ENCODE peak calls at places on chromosomes 1 and 21, in four cellular contexts. O, S, G and K are unnamed samples.

GRCh38 chr1:104387716-104388508 is 638.2 kb downstream of the AMY1C start:
- DNase-seq in G (no peak), O (no peak), S (no peak), K (peak)

GRCh38 chr1:154835531-154836285 is 34.4 kb downstream of the KCNN3 start:
- DNase-seq in O (no peak), S (no peak), G (no peak), K (no peak)

GRCh38 chr1:189269011-189269410 is 1208.7 kb downstream of the BRINP3 start:
- DNase-seq in O (no peak), G (no peak), S (no peak), K (no peak)

GRCh38 chr1:224544276-224544675 is 71.8 kb upstream of the CNIH3 start:
- DNase-seq in S (no peak), O (no peak), G (no peak), K (peak)

GRCh38 chr1:32636793-32637561 is 13.4 kb downstream of the ZBTB8OS start:
- DNase-seq in O (no peak), G (no peak), S (no peak), K (no peak)

GRCh38 chr1:28157901-28158300 is 18.6 kb downstream of the PTAFR start:
- DNase-seq in S (no peak), G (no peak), O (no peak), K (no peak)

GRCh38 chr21:32826317-32827167 is 55.0 kb upstream of the PAXBP1 start:
- DNase-seq in S (peak), G (no peak), O (no peak), K (peak)

GRCh38 chr1:111976332-111976731 is 13.1 kb downstream of the KCND3 start:
- DNase-seq in G (no peak), S (no peak), O (no peak), K (no peak)

GRCh38 chr1:234978397-234979291 is 150.0 kb downstream of the TOMM20 start:
- DNase-seq in O (no peak), G (peak), S (no peak), K (no peak)

GRCh38 chr21:43203523-43204080 is 34.8 kb downstream of the CRYAA start:
- DNase-seq in S (no peak), O (no peak), G (no peak), K (no peak)

GRCh38 chr1:17104782-17105181 is 14.5 kb downstream of the PADI2 start:
- DNase-seq in O (no peak), S (no peak), G (no peak), K (no peak)

GRCh38 chr1:99725996-99726395 is 40.4 kb downstream of the FRRS1 start:
- DNase-seq in G (no peak), O (no peak), S (no peak), K (no peak)

GRCh38 chr1:151472852-151473731 is 13.8 kb upstream of the POGZ start:
- DNase-seq in O (peak), G (peak), S (peak), K (peak)

GRCh38 chr21:44930543-44930981 is 9.3 kb upstream of the SLX9 start:
- DNase-seq in O (peak), G (no peak), S (no peak), K (no peak)

GRCh38 chr21:45942011-45942546 is 39.5 kb upstream of the COL6A1 start:
- DNase-seq in G (no peak), O (no peak), S (no peak), K (no peak)

GRCh38 chr1:110380667-110381283 is 10.1 kb downstream of the SLC16A4 start:
- DNase-seq in S (no peak), O (no peak), G (no peak), K (no peak)

GRCh38 chr1:166888710-166889109 is 12.6 kb upstream of the TADA1 start:
- DNase-seq in G (no peak), S (no peak), O (no peak), K (peak)

GRCh38 chr1:203547771-203548421 is 53.9 kb downstream of the OPTC start:
- DNase-seq in O (no peak), S (no peak), G (no peak), K (no peak)

GRCh38 chr1:189678779-189679178 is 798.9 kb downstream of the BRINP3 start:
- DNase-seq in S (no peak), G (no peak), O (no peak), K (no peak)

GRCh38 chr1:109113787-109114568 is at the start of gene ELAPOR1:
- DNase-seq in S (peak), G (peak), O (peak), K (no peak)

GRCh38 chr1:85585845-85586244 is 5.3 kb downstream of the CCN1 start:
- DNase-seq in G (no peak), O (no peak), S (no peak), K (no peak)

GRCh38 chr1:198496216-198497143 is 44.0 kb downstream of the ATP6V1G3 start:
- DNase-seq in S (no peak), G (no peak), O (no peak), K (no peak)

GRCh38 chr1:60911980-60912692 is 170.2 kb upstream of the NFIA start:
- DNase-seq in G (no peak), S (no peak), O (peak), K (no peak)

GRCh38 chr1:244796719-244797406 is 38.6 kb upstream of the COX20 start:
- DNase-seq in S (peak), G (peak), O (no peak), K (no peak)

GRCh38 chr21:29299906-29300546 is 1.3 kb downstream of the BACH1 start:
- DNase-seq in S (peak), G (peak), O (peak), K (peak)

GRCh38 chr1:201848230-201848629 is 19.3 kb downstream of the IPO9 start:
- DNase-seq in G (no peak), O (no peak), S (no peak), K (no peak)

GRCh38 chr1:29333008-29333407 is 96.7 kb downstream of the PTPRU start:
- DNase-seq in G (no peak), O (no peak), S (no peak), K (no peak)

GRCh38 chr1:209601809-209602657 is 18.5 kb downstream of the CAMK1G start:
- DNase-seq in O (no peak), S (peak), G (peak), K (no peak)

GRCh38 chr1:24100945-24101737 is 10.8 kb downstream of the MYOM3 start:
- DNase-seq in G (no peak), S (no peak), O (peak), K (no peak)

GRCh38 chr1:30422251-30422650 is 301.1 kb downstream of the MATN1 start:
- DNase-seq in O (no peak), G (no peak), S (peak), K (peak)

GRCh38 chr1:32743380-32744062 is 41.0 kb upstream of the SYNC start:
- DNase-seq in G (peak), O (no peak), S (no peak), K (no peak)

GRCh38 chr1:39094685-39095084 is 68.5 kb downstream of the NDUFS5 start:
- DNase-seq in S (no peak), O (no peak), G (no peak), K (no peak)

GRCh38 chr1:22508329-22508728 is 55.0 kb upstream of the EPHA8 start:
- DNase-seq in G (no peak), O (no peak), S (no peak), K (no peak)

GRCh38 chr1:12294076-12294475 is 64.2 kb downstream of the VPS13D start:
- DNase-seq in S (no peak), O (no peak), G (no peak), K (no peak)

GRCh38 chr1:201535046-201535777 is 3.7 kb upstream of the NAV1 start:
- DNase-seq in G (no peak), S (no peak), O (no peak), K (no peak)

GRCh38 chr1:246497331-246497915 is 9.7 kb downstream of the SMYD3 start:
- DNase-seq in O (no peak), S (no peak), G (no peak), K (no peak)

GRCh38 chr1:201740086-201740541 is 88.8 kb upstream of the IPO9 start:
- DNase-seq in G (no peak), S (no peak), O (no peak), K (no peak)

GRCh38 chr1:153961421-153961820 is 1.9 kb downstream of the SLC39A1 start:
- DNase-seq in O (no peak), G (no peak), S (no peak), K (no peak)

GRCh38 chr1:56709269-56709880 is 64.3 kb downstream of the PRKAA2 start:
- DNase-seq in S (no peak), G (no peak), O (no peak), K (no peak)

GRCh38 chr1:45035631-45036301 is 23.7 kb downstream of the UROD start:
- DNase-seq in S (no peak), G (no peak), O (no peak), K (peak)

GRCh38 chr1:83086346-83086745 is 912.6 kb downstream of the TTLL7 start:
- DNase-seq in O (no peak), S (no peak), G (no peak), K (no peak)
- TF ChIP-seq POLR2A in O (no peak), S (no peak), G (no peak), K (no peak)

GRCh38 chr1:25821112-25821476 is 1.3 kb downstream of the MTFR1L start:
- DNase-seq in S (no peak), G (no peak), O (no peak), K (no peak)
- TF ChIP-seq POLR2A in S (no peak), G (no peak), O (no peak), K (no peak)

DNA sequence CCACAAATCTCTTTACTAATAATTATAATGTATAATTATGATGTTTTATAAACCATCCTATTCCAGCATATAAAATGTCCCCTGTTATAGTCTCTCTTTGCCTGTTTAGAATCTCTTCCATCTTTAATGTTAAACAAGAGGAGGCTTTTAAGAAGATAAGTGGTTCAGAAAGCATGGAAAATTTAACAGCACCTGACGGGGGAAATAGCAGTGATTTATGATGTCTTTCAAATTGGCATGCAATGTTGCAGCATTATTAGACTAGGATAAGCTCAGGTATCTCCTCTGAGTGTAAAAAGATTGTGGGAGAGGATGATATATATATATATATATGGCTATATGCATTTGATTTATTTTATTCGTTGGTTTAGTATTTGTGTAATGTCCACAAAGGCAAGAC is 24.4 kb downstream of the GIPC2 start:
- DNase-seq in S (no peak), O (no peak), G (no peak), K (no peak)
- TF ChIP-seq POLR2A in S (no peak), O (no peak), G (no peak), K (no peak)

DNA sequence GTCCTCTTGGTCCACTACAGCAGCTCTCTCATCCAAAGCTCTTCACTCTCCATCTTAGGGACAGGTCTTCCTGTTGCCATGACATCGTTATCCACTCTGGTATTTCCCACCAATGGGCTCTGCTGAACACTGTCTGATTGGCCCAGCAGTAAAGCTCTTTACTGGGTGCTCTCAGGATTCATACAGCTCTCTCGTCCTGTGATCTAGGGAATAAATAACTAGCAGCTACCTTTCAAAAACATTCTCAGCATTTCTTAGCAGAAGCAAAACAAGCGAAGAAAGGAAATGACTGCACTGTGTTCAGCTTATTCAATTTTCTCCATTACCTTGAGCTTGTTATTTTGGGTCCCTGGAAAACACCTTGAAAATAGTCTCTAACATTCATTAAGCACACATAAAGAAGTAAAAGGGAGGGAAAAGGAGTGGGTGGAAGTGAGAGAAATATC is 163.5 kb upstream of the SGIP1 start:
- DNase-seq in O (no peak), G (no peak), S (no peak), K (no peak)
- TF ChIP-seq POLR2A in O (no peak), G (no peak), S (no peak), K (no peak)

DNA sequence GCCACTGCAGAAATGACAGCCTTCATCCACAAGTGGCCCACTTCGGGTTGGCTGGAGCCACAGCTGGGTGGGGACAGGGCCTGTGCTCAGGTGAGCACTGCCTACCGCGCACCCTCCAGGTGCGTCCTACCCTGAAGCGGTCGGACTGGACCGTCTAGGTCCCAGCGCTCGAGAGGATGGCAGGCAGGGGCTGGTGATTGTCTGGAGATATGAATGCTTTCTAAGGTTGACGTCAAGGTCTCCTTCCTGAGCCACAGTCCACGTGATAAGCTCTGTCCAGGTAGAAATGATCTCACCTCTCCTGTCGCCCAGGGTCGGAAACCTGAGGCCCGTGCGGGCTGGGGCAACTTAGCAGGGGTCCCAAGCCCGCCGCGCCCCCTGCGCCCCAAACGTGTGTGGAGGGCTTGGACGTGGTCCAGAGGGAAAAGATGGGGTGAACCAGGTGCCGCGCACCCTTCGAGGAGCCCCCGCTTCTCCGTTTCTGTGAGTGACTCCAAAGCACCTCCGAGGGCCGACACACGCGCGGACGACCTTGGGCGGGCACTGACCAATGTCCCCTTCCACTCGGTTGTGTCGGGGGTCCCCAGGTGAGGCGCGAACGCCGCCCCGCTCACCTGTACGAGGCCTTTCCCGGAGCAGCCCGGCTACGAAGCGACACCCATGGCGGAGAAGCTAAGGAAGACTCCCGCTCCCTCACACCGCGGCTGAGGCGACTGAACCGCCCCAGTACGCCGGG is 853 bp upstream of the DOP1B start:
- DNase-seq in O (no peak), G (peak), S (peak), K (no peak)
- TF ChIP-seq POLR2A in O (peak), G (peak), S (peak), K (peak)